ENCODE peak calls at places on chromosomes 2 and 18, in six cellular contexts. One of them, this sample, is unnamed.

GRCh38 chr2:74834806-74835755 is 1.2 kb downstream of the HK2 start:
- DNase-seq in myocyte: peak; percentile 41
- DNase-seq in GM04504: no peak
- DNase-seq in thyroid gland: peak; percentile 68
- DNase-seq in amniotic stem cell: no peak
- DNase-seq in CD8-positive, alpha-beta memory T cell: peak; percentile 63
- DNase-seq in this sample: no peak

GRCh38 chr2:7075834-7076233 is 158.6 kb downstream of the RNF144A start:
- DNase-seq in myocyte: no peak
- DNase-seq in GM04504: no peak
- DNase-seq in thyroid gland: no peak
- DNase-seq in amniotic stem cell: no peak
- DNase-seq in CD8-positive, alpha-beta memory T cell: no peak
- DNase-seq in this sample: no peak

GRCh38 chr2:100835253-100835652 is 15.3 kb downstream of the NPAS2 start:
- DNase-seq in myocyte: no peak
- DNase-seq in GM04504: no peak
- DNase-seq in thyroid gland: no peak
- DNase-seq in amniotic stem cell: no peak
- DNase-seq in CD8-positive, alpha-beta memory T cell: no peak
- DNase-seq in this sample: no peak

GRCh38 chr18:41993151-41993550 is 38.1 kb downstream of the PIK3C3 start:
- DNase-seq in myocyte: no peak
- DNase-seq in GM04504: no peak
- DNase-seq in thyroid gland: no peak
- DNase-seq in amniotic stem cell: no peak
- DNase-seq in CD8-positive, alpha-beta memory T cell: no peak
- DNase-seq in this sample: no peak

GRCh38 chr18:46002934-46003333 is 35.8 kb upstream of the EPG5 start:
- DNase-seq in myocyte: no peak
- DNase-seq in GM04504: no peak
- DNase-seq in thyroid gland: no peak
- DNase-seq in amniotic stem cell: no peak
- DNase-seq in CD8-positive, alpha-beta memory T cell: no peak
- DNase-seq in this sample: no peak

GRCh38 chr2:17470855-17471641 is 47.2 kb downstream of the RAD51AP2 start:
- DNase-seq in myocyte: peak; percentile 49
- DNase-seq in GM04504: no peak
- DNase-seq in thyroid gland: no peak
- DNase-seq in amniotic stem cell: peak; percentile 40
- DNase-seq in CD8-positive, alpha-beta memory T cell: no peak
- DNase-seq in this sample: no peak

GRCh38 chr2:97868986-97869721 is 126.6 kb downstream of the TMEM131 start:
- DNase-seq in myocyte: peak; percentile 98
- DNase-seq in GM04504: peak; percentile 86
- DNase-seq in thyroid gland: no peak
- DNase-seq in amniotic stem cell: peak; percentile 78
- DNase-seq in CD8-positive, alpha-beta memory T cell: no peak
- DNase-seq in this sample: no peak

GRCh38 chr18:1308686-1309085 is 404.0 kb downstream of the ADCYAP1 start:
- DNase-seq in myocyte: no peak
- DNase-seq in GM04504: no peak
- DNase-seq in thyroid gland: no peak
- DNase-seq in amniotic stem cell: no peak
- DNase-seq in CD8-positive, alpha-beta memory T cell: no peak
- DNase-seq in this sample: no peak

GRCh38 chr18:7958081-7958896 is 391.2 kb downstream of the PTPRM start:
- DNase-seq in myocyte: no peak
- DNase-seq in GM04504: no peak
- DNase-seq in thyroid gland: no peak
- DNase-seq in amniotic stem cell: no peak
- DNase-seq in CD8-positive, alpha-beta memory T cell: no peak
- DNase-seq in this sample: no peak

GRCh38 chr2:128438586-128438985 is 119.9 kb upstream of the HS6ST1 start:
- DNase-seq in myocyte: no peak
- DNase-seq in GM04504: no peak
- DNase-seq in thyroid gland: no peak
- DNase-seq in amniotic stem cell: no peak
- DNase-seq in CD8-positive, alpha-beta memory T cell: no peak
- DNase-seq in this sample: no peak

GRCh38 chr2:142472382-142472781 is 341.6 kb upstream of the LRP1B start:
- DNase-seq in myocyte: no peak
- DNase-seq in GM04504: no peak
- DNase-seq in thyroid gland: no peak
- DNase-seq in amniotic stem cell: no peak
- DNase-seq in CD8-positive, alpha-beta memory T cell: no peak
- DNase-seq in this sample: no peak

GRCh38 chr2:47651296-47651695 is 131.6 kb upstream of the MSH6 start:
- DNase-seq in myocyte: no peak
- DNase-seq in GM04504: no peak
- DNase-seq in thyroid gland: no peak
- DNase-seq in amniotic stem cell: no peak
- DNase-seq in CD8-positive, alpha-beta memory T cell: no peak
- DNase-seq in this sample: no peak

GRCh38 chr18:824179-824578 is 12.1 kb upstream of the YES1 start:
- DNase-seq in myocyte: no peak
- DNase-seq in GM04504: no peak
- DNase-seq in thyroid gland: peak; percentile 26
- DNase-seq in amniotic stem cell: no peak
- DNase-seq in CD8-positive, alpha-beta memory T cell: no peak
- DNase-seq in this sample: no peak

GRCh38 chr2:20180676-20181648 is 44.0 kb downstream of the SDC1 start:
- DNase-seq in myocyte: no peak
- DNase-seq in GM04504: no peak
- DNase-seq in thyroid gland: no peak
- DNase-seq in amniotic stem cell: no peak
- DNase-seq in CD8-positive, alpha-beta memory T cell: no peak
- DNase-seq in this sample: no peak

GRCh38 chr18:5627756-5628511 is 84.1 kb upstream of the EPB41L3 start:
- DNase-seq in myocyte: no peak
- DNase-seq in GM04504: no peak
- DNase-seq in thyroid gland: no peak
- DNase-seq in amniotic stem cell: no peak
- DNase-seq in CD8-positive, alpha-beta memory T cell: no peak
- DNase-seq in this sample: no peak

GRCh38 chr2:160901631-160902030 is 258.6 kb upstream of the TANK start:
- DNase-seq in myocyte: no peak
- DNase-seq in GM04504: no peak
- DNase-seq in thyroid gland: peak; percentile 6
- DNase-seq in amniotic stem cell: no peak
- DNase-seq in CD8-positive, alpha-beta memory T cell: no peak
- DNase-seq in this sample: no peak

GRCh38 chr2:133264951-133265949 is 303.0 kb downstream of the NCKAP5 start:
- DNase-seq in myocyte: no peak
- DNase-seq in GM04504: no peak
- DNase-seq in thyroid gland: no peak
- DNase-seq in amniotic stem cell: no peak
- DNase-seq in CD8-positive, alpha-beta memory T cell: no peak
- DNase-seq in this sample: no peak

GRCh38 chr2:238706163-238706562 is 141.7 kb upstream of the TWIST2 start:
- DNase-seq in myocyte: no peak
- DNase-seq in GM04504: no peak
- DNase-seq in thyroid gland: no peak
- DNase-seq in amniotic stem cell: no peak
- DNase-seq in CD8-positive, alpha-beta memory T cell: no peak
- DNase-seq in this sample: no peak

This sample was measured in effector memory CD8-positive, alpha-beta T cell.